ENCODE peak calls at places on chromosomes 13 and 19, in four cellular contexts. C is left ventricle myocardium inferior, E is kidney, K is foreskin keratinocyte. N is an unnamed sample.

GRCh38 chr13:33319859-33320258 is 34.3 kb upstream of the STARD13 start:
- DNase-seq in C (no peak), E (no peak), K (no peak), N (no peak)

GRCh38 chr19:55308281-55308680 is 16.9 kb downstream of the TMEM150B start:
- DNase-seq in C (no peak), E (no peak), K (no peak), N (no peak)

GRCh38 chr19:1066748-1067340 is at the start of gene ARHGAP45:
- DNase-seq in C (no peak), E (peak; percentile 89), K (no peak), N (peak; percentile 87)

GRCh38 chr13:73200432-73200831 is 141.6 kb downstream of the KLF5 start:
- DNase-seq in C (no peak), E (no peak), K (no peak), N (no peak)

GRCh38 chr19:28239270-28239669 is 973.7 kb downstream of the UQCRFS1 start:
- DNase-seq in C (no peak), E (no peak), K (no peak), N (no peak)

GRCh38 chr13:27203854-27204253 is 32.2 kb upstream of the USP12 start:
- DNase-seq in C (no peak), E (no peak), K (no peak), N (peak; percentile 2)

GRCh38 chr19:55931936-55932386 is at the start of gene NLRP13:
- DNase-seq in C (no peak), E (no peak), K (no peak), N (no peak)

GRCh38 chr19:13461536-13461935 is 44.7 kb downstream of the CACNA1A start:
- DNase-seq in C (no peak), E (no peak), K (no peak), N (no peak)

GRCh38 chr13:113905018-113905417 is 41.1 kb upstream of the GAS6 start:
- DNase-seq in C (no peak), E (no peak), K (no peak), N (no peak)

GRCh38 chr19:8738377-8738776 is 16.9 kb downstream of the OR2Z1 start:
- DNase-seq in C (no peak), E (no peak), K (no peak), N (no peak)

GRCh38 chr19:1284293-1284978 is 1.2 kb upstream of the EFNA2 start:
- DNase-seq in C (no peak), E (peak; percentile 56), K (no peak), N (no peak)

GRCh38 chr13:74715718-74716117 is 581.5 kb upstream of the KLF12 start:
- DNase-seq in C (no peak), E (no peak), K (no peak), N (no peak)

GRCh38 chr13:49367640-49368431 is 76.0 kb downstream of the CAB39L start:
- DNase-seq in C (no peak), E (no peak), K (no peak), N (no peak)

GRCh38 chr13:38419312-38419873 is 69.7 kb downstream of the UFM1 start:
- DNase-seq in C (no peak), E (no peak), K (no peak), N (no peak)

GRCh38 chr13:33017410-33017929 is 1.2 kb downstream of the KL start:
- DNase-seq in C (peak; percentile 48), E (no peak), K (peak; percentile 44), N (no peak)

GRCh38 chr13:101490400-101491015 is 38.0 kb downstream of the ITGBL1 start:
- DNase-seq in C (no peak), E (no peak), K (peak; percentile 26), N (no peak)

GRCh38 chr13:33053397-33054066 is 37.3 kb downstream of the KL start:
- DNase-seq in C (no peak), E (no peak), K (no peak), N (no peak)

GRCh38 chr13:72062566-72062965 is 195.6 kb upstream of the DACH1 start:
- DNase-seq in C (peak; percentile 14), E (no peak), K (no peak), N (no peak)

GRCh38 chr13:35179494-35179893 is 237.4 kb downstream of the NBEA start:
- DNase-seq in C (no peak), E (no peak), K (no peak), N (no peak)

GRCh38 chr13:22961835-22962537 is 218.8 kb upstream of the SGCG start:
- DNase-seq in C (no peak), E (no peak), K (no peak), N (no peak)

GRCh38 chr13:92842145-92842544 is 384.5 kb upstream of the GPC6 start:
- DNase-seq in C (no peak), E (no peak), K (peak; percentile 26), N (no peak)

GRCh38 chr19:46620716-46621115 is 4.2 kb downstream of the PTGIR start:
- DNase-seq in C (no peak), E (no peak), K (no peak), N (no peak)

GRCh38 chr13:100890645-100891044 is 216.1 kb upstream of the TMTC4 start:
- DNase-seq in C (no peak), E (no peak), K (no peak), N (no peak)

GRCh38 chr19:51726049-51726448 is 2.3 kb upstream of the HAS1 start:
- DNase-seq in C (peak; percentile 50), E (no peak), K (peak; percentile 97), N (no peak)

GRCh38 chr19:20923077-20923871 is at the start of gene ZNF85:
- DNase-seq in C (peak; percentile 90), E (peak; percentile 94), K (peak; percentile 78), N (peak; percentile 94)

GRCh38 chr13:78022164-78022877 is 103.7 kb upstream of the EDNRB start:
- DNase-seq in C (no peak), E (no peak), K (peak; percentile 42), N (peak; percentile 33)

GRCh38 chr13:54373211-54373610 is 1344.6 kb downstream of the OLFM4 start:
- DNase-seq in C (no peak), E (no peak), K (no peak), N (no peak)

GRCh38 chr13:26500618-26501320 is 56.7 kb upstream of the WASF3 start:
- DNase-seq in C (no peak), E (no peak), K (no peak), N (no peak)

GRCh38 chr13:44873486-44873885 is 115.8 kb downstream of the NUFIP1 start:
- DNase-seq in C (no peak), E (no peak), K (no peak), N (no peak)

GRCh38 chr19:35792312-35792711 is 16.9 kb downstream of the ARHGAP33 start:
- DNase-seq in C (no peak), E (peak; percentile 69), K (no peak), N (no peak)

GRCh38 chr19:16458391-16459128 is 13.2 kb downstream of the EPS15L1 start:
- DNase-seq in C (no peak), E (no peak), K (no peak), N (no peak)
- H3K4me1 ChIP-seq in C (peaks cover 100% of the 10 kb centered on the region), E (peaks cover 38% of the 10 kb centered on the region), K (peaks cover 34% of the 10 kb centered on the region), N (peaks cover 28% of the 10 kb centered on the region)

GRCh38 chr19:44856438-44857083 is 10.5 kb downstream of the NECTIN2 start:
- DNase-seq in C (peak; percentile 17), E (no peak), K (no peak), N (no peak)

GRCh38 chr19:44855606-44856005 is 9.5 kb downstream of the NECTIN2 start:
- DNase-seq in C (no peak), E (no peak), K (no peak), N (no peak)

GRCh38 chr19:44857837-44858236 is 11.7 kb downstream of the NECTIN2 start:
- DNase-seq in C (no peak), E (no peak), K (no peak), N (no peak)
- H3K27ac ChIP-seq in C (peak overlapping the region; percentile 77), E (no peak overlapping the region), K (no peak overlapping the region), N (no peak overlapping the region)

DNA sequence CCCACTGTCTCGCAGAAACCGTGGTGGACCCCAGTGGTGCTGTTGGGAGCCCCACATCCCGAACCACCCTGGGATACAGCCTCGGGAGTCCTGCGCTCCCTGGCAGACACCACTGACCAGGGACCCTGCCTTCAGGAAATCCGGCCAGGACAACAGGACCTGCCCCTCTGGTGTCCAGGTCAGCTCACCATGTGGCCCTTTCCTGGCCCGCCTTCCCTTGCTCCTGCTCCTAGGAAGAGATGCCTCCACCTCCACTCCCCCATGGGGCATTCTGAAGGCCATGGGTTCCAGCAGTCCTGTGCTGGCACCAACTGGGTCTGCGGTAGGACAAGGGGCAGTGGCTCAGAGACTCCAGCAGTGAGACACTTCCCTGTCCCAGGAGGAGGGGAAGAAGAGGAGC is 22.5 kb upstream of the SLC7A10 start:
- DNase-seq in C (no peak), E (no peak), K (no peak), N (no peak)
- H3K4me1 ChIP-seq in C (no peaks in the 10 kb centered on the region), E (no peaks in the 10 kb centered on the region), K (no peaks in the 10 kb centered on the region), N (no peaks in the 10 kb centered on the region)

GRCh38 chr13:46103037-46103436 is 1.8 kb downstream of the CPB2 start:
- DNase-seq in C (no peak), E (no peak), K (no peak), N (no peak)

GRCh38 chr13:46097663-46098062 is 7.2 kb downstream of the CPB2 start:
- DNase-seq in C (no peak), E (no peak), K (no peak), N (no peak)

GRCh38 chr13:46101002-46101401 is 3.8 kb downstream of the CPB2 start:
- DNase-seq in C (no peak), E (no peak), K (no peak), N (no peak)

GRCh38 chr13:46101488-46102289 is 3.1 kb downstream of the CPB2 start:
- DNase-seq in C (no peak), E (no peak), K (no peak), N (no peak)

DNA sequence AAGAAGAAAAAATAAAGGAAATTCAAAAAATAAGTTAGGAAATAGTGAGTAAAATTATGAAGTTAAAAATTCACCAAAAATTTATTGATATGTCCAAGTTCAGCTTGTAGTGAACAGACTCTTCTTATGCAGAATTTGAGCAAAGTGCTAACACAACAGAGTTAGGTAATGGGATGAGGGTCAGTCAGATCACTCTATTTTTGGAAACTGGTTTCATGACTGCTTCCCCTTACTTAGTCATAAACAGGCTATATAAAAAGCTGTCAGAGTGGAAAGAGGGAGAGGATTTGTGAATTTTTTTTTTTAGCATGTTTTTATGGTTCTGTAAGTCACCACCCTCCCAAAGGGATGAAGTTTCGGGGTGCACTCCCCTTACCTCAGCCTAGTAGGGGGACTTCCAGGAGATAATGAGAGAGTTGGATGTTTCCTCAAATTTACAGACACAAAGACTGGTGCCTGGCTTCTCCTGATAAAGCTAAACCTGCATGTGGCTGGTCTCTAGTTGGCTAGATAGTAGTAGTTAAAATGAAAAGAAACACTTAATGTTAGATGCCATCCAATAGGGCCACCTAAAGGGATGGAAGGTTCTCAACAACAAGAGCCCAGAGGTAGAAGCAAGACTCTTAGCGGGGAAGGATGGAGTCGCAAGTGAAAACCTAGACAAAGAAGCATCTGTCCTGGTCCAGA is 4.5 kb downstream of the CPB2 start:
- DNase-seq in C (no peak), E (no peak), K (no peak), N (no peak)
- H3K27ac ChIP-seq in C (no peak overlapping the region), E (no peak overlapping the region), K (no peak overlapping the region), N (no peak overlapping the region)

DNA sequence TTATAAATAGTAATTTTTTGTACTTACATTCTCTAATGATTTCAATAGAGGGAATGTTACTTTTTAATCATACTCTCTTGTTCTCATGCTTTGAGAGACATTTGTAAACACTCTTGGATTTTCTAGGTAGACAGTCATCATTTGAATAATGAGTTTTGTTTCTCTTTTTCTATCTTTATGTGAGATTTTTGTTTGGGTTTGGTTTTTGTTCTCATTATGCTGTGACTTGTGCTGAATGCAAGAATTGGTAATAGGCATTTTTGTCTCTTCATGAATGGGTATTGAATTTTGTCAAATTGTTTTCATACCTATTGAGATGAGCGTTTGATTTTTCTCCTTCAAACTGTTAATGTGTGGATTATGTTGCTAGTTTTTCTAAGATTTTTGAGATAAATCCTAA is 56.8 kb upstream of the GPR183 start:
- DNase-seq in C (no peak), E (no peak), K (no peak), N (no peak)
- H3K4me1 ChIP-seq in C (peaks cover 28% of the 10 kb centered on the region), E (no peaks in the 10 kb centered on the region), K (no peaks in the 10 kb centered on the region), N (peaks cover 97% of the 10 kb centered on the region)

N was measured in CD4-positive, alpha-beta memory T cell.